ENCODE peak calls at places on chromosomes 5 and 9, in nine cellular contexts. J is A549, Y is HEK293T, B is H54, W is nephron progenitor cell, Q is pulmonary artery endothelial cell, F is KBM-7, I is GM12878, X is retinal pigment epithelial cell. K is an unnamed sample.

GRCh38 chr5:134249469-134250379 is 23.9 kb upstream of the PPP2CA start:
- DNase-seq in J (no peak), Y (no peak), B (no peak), W (no peak), Q (no peak), F (peak; percentile 78), I (no peak), X (no peak), K (no peak)

GRCh38 chr9:19229725-19230355 is 653 bp upstream of the DENND4C start:
- DNase-seq in J (peak; percentile 78), Y (peak; percentile 61), B (peak; percentile 58), W (peak; percentile 87), Q (no peak), F (peak; percentile 79), I (no peak), X (peak; percentile 20), K (no peak)

GRCh38 chr9:4324513-4324912 is 24.6 kb upstream of the GLIS3 start:
- DNase-seq in J (no peak), Y (no peak), B (no peak), W (no peak), Q (peak; percentile 81), F (no peak), I (no peak), X (peak; percentile 71), K (no peak)

GRCh38 chr9:121935744-121936143 is 157.4 kb downstream of the TTLL11 start:
- DNase-seq in J (no peak), Y (no peak), B (no peak), W (peak; percentile 21), Q (no peak), F (no peak), I (no peak), X (no peak), K (no peak)

GRCh38 chr5:142053434-142054253 is 40.8 kb upstream of the GNPDA1 start:
- DNase-seq in J (no peak), Y (no peak), B (peak; percentile 45), W (no peak), Q (no peak), F (no peak), I (no peak), X (no peak), K (no peak)

GRCh38 chr5:9622891-9623547 is 7.1 kb downstream of the TAS2R1 start:
- DNase-seq in J (no peak), Y (no peak), B (no peak), W (no peak), Q (no peak), F (no peak), I (no peak), X (peak; percentile 77), K (no peak)

GRCh38 chr5:185095-186070 is 5.9 kb upstream of the LRRC14B start:
- DNase-seq in J (no peak), Y (no peak), B (no peak), W (no peak), Q (no peak), F (no peak), I (no peak), X (no peak), K (no peak)

GRCh38 chr5:111116550-111116949 is 24.4 kb downstream of the WDR36 start:
- DNase-seq in J (no peak), Y (no peak), B (no peak), W (no peak), Q (no peak), F (peak; percentile 65), I (no peak), X (no peak), K (no peak)

GRCh38 chr9:18499987-18500386 is 26.0 kb downstream of the ADAMTSL1 start:
- DNase-seq in J (no peak), Y (no peak), B (no peak), W (no peak), Q (no peak), F (no peak), I (no peak), X (no peak), K (no peak)

GRCh38 chr5:125180222-125180621 is 433.8 kb upstream of the ZNF608 start:
- DNase-seq in J (no peak), Y (no peak), B (no peak), W (no peak), Q (no peak), F (no peak), I (no peak), X (no peak), K (no peak)

GRCh38 chr5:16896767-16897166 is 39.3 kb downstream of the MYO10 start:
- DNase-seq in J (no peak), Y (no peak), B (no peak), W (no peak), Q (no peak), F (no peak), I (no peak), X (no peak), K (no peak)